ENCODE peak calls at places on chromosomes 5 and 9, in four cellular contexts. One of them, this sample, is unnamed.

GRCh38 chr5:12330381-12330780 is 426.1 kb upstream of the CTNND2 start:
- DNase-seq in breast epithelium: no peak
- DNase-seq in NCI-H510A: no peak
- DNase-seq in neural progenitor cell: no peak
- DNase-seq in this sample: no peak

GRCh38 chr5:131541071-131541470 is 94.0 kb downstream of the RAPGEF6 start:
- DNase-seq in breast epithelium: no peak
- DNase-seq in NCI-H510A: peak
- DNase-seq in neural progenitor cell: no peak
- DNase-seq in this sample: no peak

GRCh38 chr5:57718155-57718554 is 235.5 kb upstream of the ACTBL2 start:
- DNase-seq in breast epithelium: no peak
- DNase-seq in NCI-H510A: no peak
- DNase-seq in neural progenitor cell: no peak
- DNase-seq in this sample: no peak

GRCh38 chr5:73591698-73592501 is 26.4 kb downstream of the UTP15 start:
- DNase-seq in breast epithelium: no peak
- DNase-seq in NCI-H510A: no peak
- DNase-seq in neural progenitor cell: no peak
- DNase-seq in this sample: no peak

GRCh38 chr5:134577022-134577795 is 51.7 kb downstream of the JADE2 start:
- DNase-seq in breast epithelium: no peak
- DNase-seq in NCI-H510A: no peak
- DNase-seq in neural progenitor cell: no peak
- DNase-seq in this sample: no peak

GRCh38 chr5:84825616-84826015 is 440.9 kb upstream of the EDIL3 start:
- DNase-seq in breast epithelium: no peak
- DNase-seq in NCI-H510A: no peak
- DNase-seq in neural progenitor cell: no peak
- DNase-seq in this sample: no peak

GRCh38 chr9:95003694-95004451 is 277.4 kb downstream of the AOPEP start:
- DNase-seq in breast epithelium: no peak
- DNase-seq in NCI-H510A: peak
- DNase-seq in neural progenitor cell: peak
- DNase-seq in this sample: peak

GRCh38 chr5:219492-219891 is 1.4 kb downstream of the SDHA start:
- DNase-seq in breast epithelium: no peak
- DNase-seq in NCI-H510A: no peak
- DNase-seq in neural progenitor cell: peak
- DNase-seq in this sample: no peak

GRCh38 chr9:26470287-26470686 is 422.3 kb downstream of the CAAP1 start:
- DNase-seq in breast epithelium: no peak
- DNase-seq in NCI-H510A: no peak
- DNase-seq in neural progenitor cell: no peak
- DNase-seq in this sample: no peak

GRCh38 chr5:14439087-14439841 is 142.3 kb upstream of the OTULINL start:
- DNase-seq in breast epithelium: no peak
- DNase-seq in NCI-H510A: no peak
- DNase-seq in neural progenitor cell: no peak
- DNase-seq in this sample: no peak

GRCh38 chr5:137037848-137038247 is 461.3 kb downstream of the SPOCK1 start:
- DNase-seq in breast epithelium: no peak
- DNase-seq in NCI-H510A: no peak
- DNase-seq in neural progenitor cell: no peak
- DNase-seq in this sample: no peak

GRCh38 chr9:91047529-91047928 is 245.9 kb downstream of the SYK start:
- DNase-seq in breast epithelium: no peak
- DNase-seq in NCI-H510A: no peak
- DNase-seq in neural progenitor cell: no peak
- DNase-seq in this sample: no peak

GRCh38 chr5:98927242-98927987 is 1.4 kb downstream of the CHD1 start:
- DNase-seq in breast epithelium: peak
- DNase-seq in NCI-H510A: no peak
- DNase-seq in neural progenitor cell: peak
- DNase-seq in this sample: no peak

GRCh38 chr5:135629164-135629563 is 50.4 kb upstream of the CXCL14 start:
- DNase-seq in breast epithelium: no peak
- DNase-seq in NCI-H510A: no peak
- DNase-seq in neural progenitor cell: no peak
- DNase-seq in this sample: no peak

GRCh38 chr5:134437340-134438267 is 25.9 kb upstream of the CDKN2AIPNL start:
- DNase-seq in breast epithelium: no peak
- DNase-seq in NCI-H510A: no peak
- DNase-seq in neural progenitor cell: no peak
- DNase-seq in this sample: peak

GRCh38 chr9:69411931-69412740 is 87.1 kb downstream of the ENTREP1 start:
- DNase-seq in breast epithelium: no peak
- DNase-seq in NCI-H510A: no peak
- DNase-seq in neural progenitor cell: no peak
- DNase-seq in this sample: no peak

GRCh38 chr5:6439588-6440550 is 8.8 kb upstream of the UBE2QL1 start:
- DNase-seq in breast epithelium: no peak
- DNase-seq in NCI-H510A: no peak
- DNase-seq in neural progenitor cell: no peak
- DNase-seq in this sample: no peak

GRCh38 chr5:165143727-165144210 is 1638.3 kb downstream of the MAT2B start:
- DNase-seq in breast epithelium: no peak
- DNase-seq in NCI-H510A: no peak
- DNase-seq in neural progenitor cell: no peak
- DNase-seq in this sample: no peak

GRCh38 chr5:17455937-17456336 is 42.1 kb upstream of the TAF11L2 start:
- DNase-seq in breast epithelium: no peak
- DNase-seq in NCI-H510A: no peak
- DNase-seq in neural progenitor cell: no peak
- DNase-seq in this sample: no peak

GRCh38 chr5:139552893-139553575 is 8.1 kb upstream of the UBE2D2 start:
- DNase-seq in breast epithelium: no peak
- DNase-seq in NCI-H510A: no peak
- DNase-seq in neural progenitor cell: no peak
- DNase-seq in this sample: no peak

GRCh38 chr5:128673411-128673957 is 135.4 kb upstream of the FBN2 start:
- DNase-seq in breast epithelium: no peak
- DNase-seq in NCI-H510A: no peak
- DNase-seq in neural progenitor cell: no peak
- DNase-seq in this sample: no peak

GRCh38 chr5:43485406-43485805 is 1.7 kb upstream of the TMEM267 start:
- DNase-seq in breast epithelium: no peak
- DNase-seq in NCI-H510A: no peak
- DNase-seq in neural progenitor cell: no peak
- DNase-seq in this sample: no peak

GRCh38 chr5:74239268-74239667 is 401.3 kb downstream of the ENC1 start:
- DNase-seq in breast epithelium: no peak
- DNase-seq in NCI-H510A: no peak
- DNase-seq in neural progenitor cell: no peak
- DNase-seq in this sample: no peak

GRCh38 chr5:173441053-173441628 is 112.9 kb upstream of the STC2 start:
- DNase-seq in breast epithelium: no peak
- DNase-seq in NCI-H510A: no peak
- DNase-seq in neural progenitor cell: no peak
- DNase-seq in this sample: no peak

GRCh38 chr9:125906144-125906543 is 159.0 kb downstream of the PBX3 start:
- DNase-seq in breast epithelium: no peak
- DNase-seq in NCI-H510A: no peak
- DNase-seq in neural progenitor cell: no peak
- DNase-seq in this sample: no peak

GRCh38 chr5:115179068-115179958 is 9.6 kb upstream of the TRIM36 start:
- DNase-seq in breast epithelium: no peak
- DNase-seq in NCI-H510A: no peak
- DNase-seq in neural progenitor cell: peak
- DNase-seq in this sample: peak

GRCh38 chr5:345404-346195 is 24.1 kb downstream of the AHRR start:
- DNase-seq in breast epithelium: peak
- DNase-seq in NCI-H510A: no peak
- DNase-seq in neural progenitor cell: no peak
- DNase-seq in this sample: no peak

GRCh38 chr9:106056328-106056727 is 362.0 kb downstream of the TMEM38B start:
- DNase-seq in breast epithelium: no peak
- DNase-seq in NCI-H510A: no peak
- DNase-seq in neural progenitor cell: no peak
- DNase-seq in this sample: no peak

GRCh38 chr9:112570731-112571167 is 84.1 kb downstream of the KIAA1958 start:
- DNase-seq in breast epithelium: no peak
- DNase-seq in NCI-H510A: no peak
- DNase-seq in neural progenitor cell: no peak
- DNase-seq in this sample: no peak

GRCh38 chr9:107751522-107752235 is 262.1 kb upstream of the KLF4 start:
- DNase-seq in breast epithelium: peak
- DNase-seq in NCI-H510A: no peak
- DNase-seq in neural progenitor cell: no peak
- DNase-seq in this sample: no peak

GRCh38 chr9:133207021-133207531 is 2.0 kb downstream of the OBP2B start:
- DNase-seq in breast epithelium: no peak
- DNase-seq in NCI-H510A: no peak
- DNase-seq in neural progenitor cell: no peak
- DNase-seq in this sample: no peak

GRCh38 chr5:52603742-52604141 is 184.0 kb upstream of the ITGA1 start:
- DNase-seq in breast epithelium: no peak
- DNase-seq in NCI-H510A: no peak
- DNase-seq in neural progenitor cell: no peak
- DNase-seq in this sample: no peak

GRCh38 chr9:16417101-16417500 is 453.4 kb downstream of the BNC2 start:
- DNase-seq in breast epithelium: no peak
- DNase-seq in NCI-H510A: no peak
- DNase-seq in neural progenitor cell: no peak
- DNase-seq in this sample: no peak

GRCh38 chr9:110559869-110560268 is 19.7 kb downstream of the SVEP1 start:
- DNase-seq in breast epithelium: no peak
- DNase-seq in NCI-H510A: no peak
- DNase-seq in neural progenitor cell: no peak
- DNase-seq in this sample: no peak

GRCh38 chr5:142246263-142246662 is 78.6 kb downstream of the SPRY4 start:
- DNase-seq in breast epithelium: peak
- DNase-seq in NCI-H510A: no peak
- DNase-seq in neural progenitor cell: no peak
- DNase-seq in this sample: no peak

GRCh38 chr9:124360277-124360676 is 55.0 kb downstream of the PSMB7 start:
- DNase-seq in breast epithelium: no peak
- DNase-seq in NCI-H510A: no peak
- DNase-seq in neural progenitor cell: no peak
- DNase-seq in this sample: no peak

GRCh38 chr9:129383005-129383414 is 204.9 kb upstream of the IER5L start:
- DNase-seq in breast epithelium: peak
- DNase-seq in NCI-H510A: peak
- DNase-seq in neural progenitor cell: no peak
- DNase-seq in this sample: no peak

GRCh38 chr5:168908207-168908606 is 329.0 kb upstream of the PANK3 start:
- DNase-seq in breast epithelium: no peak
- DNase-seq in NCI-H510A: no peak
- DNase-seq in neural progenitor cell: no peak
- DNase-seq in this sample: no peak

GRCh38 chr5:31983851-31984250 is 190.3 kb downstream of the GOLPH3 start:
- DNase-seq in breast epithelium: no peak
- DNase-seq in NCI-H510A: no peak
- DNase-seq in neural progenitor cell: no peak
- DNase-seq in this sample: no peak

GRCh38 chr5:53438486-53439472 is 41.6 kb upstream of the FST start:
- DNase-seq in breast epithelium: no peak
- DNase-seq in NCI-H510A: no peak
- DNase-seq in neural progenitor cell: no peak
- DNase-seq in this sample: no peak